ENCODE peak calls at places on chromosomes 12 and 14, in six cellular contexts. W is A549, T is uterus, E is heart left ventricle, Y is suprapubic skin, Z is HepG2. C is an unnamed sample.

GRCh38 chr14:70358631-70359030 is 852 bp downstream of the COX16 start:
- DNase-seq in W (peak; percentile 28), T (no peak), E (no peak), Y (no peak), Z (no peak), C (no peak)

GRCh38 chr12:109937371-109937770 is 37.3 kb downstream of the TCHP start:
- DNase-seq in W (no peak), T (no peak), E (no peak), Y (no peak), Z (no peak), C (no peak)

GRCh38 chr12:82651489-82651888 is 35.2 kb upstream of the TMTC2 start:
- DNase-seq in W (peak; percentile 25), T (no peak), E (no peak), Y (no peak), Z (no peak), C (no peak)

GRCh38 chr12:129385637-129385990 is 518.2 kb downstream of the TMEM132D start:
- DNase-seq in W (no peak), T (no peak), E (no peak), Y (no peak), Z (no peak), C (no peak)

GRCh38 chr12:110312581-110313360 is 31.7 kb downstream of the ATP2A2 start:
- DNase-seq in W (peak; percentile 43), T (peak; percentile 46), E (no peak), Y (no peak), Z (no peak), C (peak; percentile 44)

GRCh38 chr12:29133680-29134079 is 15.4 kb upstream of the FAR2 start:
- DNase-seq in W (no peak), T (no peak), E (no peak), Y (no peak), Z (no peak), C (no peak)

GRCh38 chr14:71400821-71401447 is 493.7 kb downstream of the PCNX1 start:
- DNase-seq in W (no peak), T (no peak), E (no peak), Y (no peak), Z (no peak), C (no peak)

GRCh38 chr12:98594050-98594853 is 766 bp downstream of the SLC25A3 start:
- DNase-seq in W (no peak), T (peak; percentile 23), E (peak; percentile 72), Y (peak; percentile 86), Z (no peak), C (peak; percentile 23)

GRCh38 chr12:124694846-124695497 is 127.6 kb upstream of the NCOR2 start:
- DNase-seq in W (no peak), T (peak; percentile 72), E (no peak), Y (no peak), Z (no peak), C (no peak)

GRCh38 chr12:1533205-1533601 is 61.2 kb downstream of the FBXL14 start:
- DNase-seq in W (no peak), T (no peak), E (no peak), Y (no peak), Z (no peak), C (no peak)

GRCh38 chr12:127548123-127548553 is 718.8 kb upstream of the TMEM132C start:
- DNase-seq in W (no peak), T (no peak), E (no peak), Y (no peak), Z (no peak), C (no peak)

GRCh38 chr12:52715416-52715815 is 12.1 kb upstream of the KRT77 start:
- DNase-seq in W (peak; percentile 23), T (no peak), E (no peak), Y (no peak), Z (peak; percentile 31), C (no peak)

GRCh38 chr12:25135531-25136154 is 59.3 kb downstream of the DNAI7 start:
- DNase-seq in W (no peak), T (no peak), E (no peak), Y (no peak), Z (peak; percentile 10), C (no peak)

GRCh38 chr14:76169776-76170175 is 18.1 kb downstream of the GPATCH2L start:
- DNase-seq in W (no peak), T (no peak), E (no peak), Y (no peak), Z (no peak), C (no peak)

GRCh38 chr12:61993734-61994345 is 266.4 kb upstream of the USP15 start:
- DNase-seq in W (no peak), T (no peak), E (no peak), Y (no peak), Z (peak; percentile 14), C (no peak)

GRCh38 chr12:80268924-80269749 is 169.8 kb downstream of the OTOGL start:
- DNase-seq in W (peak; percentile 7), T (no peak), E (no peak), Y (no peak), Z (no peak), C (no peak)

GRCh38 chr12:110107369-110108281 is 16.5 kb upstream of the IFT81 start:
- DNase-seq in W (peak; percentile 75), T (peak; percentile 77), E (no peak), Y (no peak), Z (peak; percentile 73), C (no peak)

GRCh38 chr12:70043490-70044138 is 199.6 kb upstream of the CNOT2 start:
- DNase-seq in W (no peak), T (no peak), E (no peak), Y (no peak), Z (no peak), C (no peak)

GRCh38 chr14:102140027-102140749 is 491 bp downstream of the WDR20 start:
- DNase-seq in W (peak; percentile 44), T (no peak), E (no peak), Y (peak; percentile 78), Z (peak; percentile 6), C (no peak)

GRCh38 chr14:104164041-104164440 is 25.7 kb downstream of the KIF26A start:
- DNase-seq in W (no peak), T (no peak), E (no peak), Y (no peak), Z (no peak), C (no peak)

GRCh38 chr12:84911331-84912190 is 1.0 kb downstream of the SLC6A15 start:
- DNase-seq in W (peak; percentile 67), T (peak; percentile 27), E (peak; percentile 58), Y (peak; percentile 86), Z (no peak), C (no peak)

GRCh38 chr12:112179341-112179740 is 54.0 kb downstream of the TRAFD1 start:
- DNase-seq in W (no peak), T (no peak), E (no peak), Y (peak; percentile 54), Z (no peak), C (no peak)

GRCh38 chr12:54977155-54977554 is 7.4 kb downstream of the TESPA1 start:
- DNase-seq in W (no peak), T (no peak), E (no peak), Y (no peak), Z (no peak), C (no peak)

GRCh38 chr12:81005635-81006034 is 67.9 kb upstream of the LIN7A start:
- DNase-seq in W (no peak), T (no peak), E (no peak), Y (no peak), Z (no peak), C (no peak)

GRCh38 chr14:99351166-99352007 is 79.4 kb upstream of the BCL11B start:
- DNase-seq in W (no peak), T (no peak), E (no peak), Y (no peak), Z (no peak), C (no peak)

GRCh38 chr12:321606-322326 is 59.1 kb upstream of the SLC6A13 start:
- DNase-seq in W (no peak), T (no peak), E (no peak), Y (no peak), Z (peak; percentile 30), C (no peak)

GRCh38 chr12:50006754-50007442 is 18.4 kb downstream of the RACGAP1 start:
- DNase-seq in W (no peak), T (no peak), E (no peak), Y (no peak), Z (no peak), C (no peak)

GRCh38 chr12:2492166-2492705 is 302.5 kb upstream of the FKBP4 start:
- DNase-seq in W (no peak), T (no peak), E (no peak), Y (no peak), Z (no peak), C (no peak)

GRCh38 chr14:101972126-101972785 is 7.9 kb downstream of the DYNC1H1 start:
- DNase-seq in W (peak; percentile 90), T (peak; percentile 91), E (peak; percentile 78), Y (peak; percentile 92), Z (peak; percentile 90), C (peak; percentile 90)

GRCh38 chr14:81453166-81453766 is 53.1 kb upstream of the STON2 start:
- DNase-seq in W (peak; percentile 41), T (no peak), E (no peak), Y (no peak), Z (peak; percentile 47), C (peak; percentile 39)

GRCh38 chr14:34539407-34540180 is at the start of gene EAPP:
- DNase-seq in W (peak; percentile 93), T (peak; percentile 98), E (peak; percentile 98), Y (peak; percentile 99), Z (peak; percentile 100), C (peak; percentile 99)
- TF ChIP-seq POLR2A in W (peak; percentile 72), T (peak; percentile 97), E (peak; percentile 44), Y (peak; percentile 91), Z (peak; percentile 99), C (peak; percentile 90)

GRCh38 chr14:89720741-89721315 is 233.7 kb downstream of the EFCAB11 start:
- DNase-seq in W (no peak), T (peak; percentile 16), E (peak; percentile 66), Y (no peak), Z (no peak), C (peak; percentile 32)
- H3K4me3 ChIP-seq in W (no peak overlapping the region), T (no peak overlapping the region), E (no peak overlapping the region), Y (no peak overlapping the region), Z (no peak overlapping the region), C (no peak overlapping the region)

GRCh38 chr14:55267816-55268215 is 3.4 kb upstream of the FBXO34 start:
- DNase-seq in W (no peak), T (no peak), E (no peak), Y (no peak), Z (no peak), C (no peak)
- H3K4me1 ChIP-seq in W (peaks cover 10% of the 10 kb centered on the region), T (no peaks in the 10 kb centered on the region), E (no peaks in the 10 kb centered on the region), Y (peaks cover 9% of the 10 kb centered on the region), Z (peaks cover 11% of the 10 kb centered on the region), C (peaks cover 7% of the 10 kb centered on the region)

GRCh38 chr14:57866199-57866755 is 385 bp upstream of the SLC35F4 start:
- DNase-seq in W (no peak), T (no peak), E (no peak), Y (no peak), Z (no peak), C (no peak)

GRCh38 chr14:57865450-57866198 is at the start of gene SLC35F4:
- DNase-seq in W (peak; percentile 5), T (no peak), E (peak; percentile 55), Y (no peak), Z (no peak), C (no peak)

GRCh38 chr14:57865066-57865449 is 834 bp downstream of the SLC35F4 start:
- DNase-seq in W (no peak), T (no peak), E (no peak), Y (no peak), Z (no peak), C (no peak)

DNA sequence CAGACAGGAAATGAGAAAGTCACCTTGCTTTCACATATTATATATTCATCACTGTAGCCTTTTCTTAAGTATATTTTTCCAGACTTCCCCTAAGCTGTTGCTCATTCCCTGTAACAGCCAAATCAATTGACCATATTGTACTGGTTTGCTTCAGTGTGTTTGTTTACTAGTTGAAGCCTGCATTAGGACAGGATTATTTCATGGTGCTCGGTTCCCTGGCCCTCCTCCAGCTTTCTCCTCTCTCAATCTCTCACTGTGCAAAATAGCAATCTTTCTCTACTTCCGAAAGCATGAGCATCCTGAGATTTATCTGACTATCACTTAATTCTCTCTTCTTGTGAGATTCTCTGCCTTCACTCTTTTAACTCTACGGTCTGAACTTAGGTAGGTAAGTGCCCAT is 2.4 kb downstream of the SLC35F4 start:
- DNase-seq in W (no peak), T (no peak), E (no peak), Y (no peak), Z (no peak), C (no peak)
- TF ChIP-seq POLR2A in W (no peak), T (no peak), E (no peak), Y (no peak), Z (no peak), C (no peak)

C was measured in gastrocnemius medialis.